ENCODE peak calls at places on chromosomes 6 and 20, in five cellular contexts. P is HepG2, U is H1, Y is GM12878, L is K562. B is an unnamed sample.

GRCh38 chr6:134529921-134530320 is 212.0 kb upstream of the SGK1 start:
- DNase-seq in P (peak), U (no peak), Y (no peak), L (no peak), B (no peak)

GRCh38 chr6:17984399-17984798 is 3.0 kb downstream of the KIF13A start:
- DNase-seq in P (no peak), U (no peak), Y (no peak), L (no peak), B (no peak)

GRCh38 chr20:16444056-16444777 is 129.0 kb downstream of the KIF16B start:
- DNase-seq in P (no peak), U (no peak), Y (no peak), L (no peak), B (no peak)

GRCh38 chr6:82955841-82956240 is 109.8 kb downstream of the UBE3D start:
- DNase-seq in P (no peak), U (no peak), Y (no peak), L (no peak), B (no peak)

GRCh38 chr20:2005359-2005758 is 11.5 kb upstream of the PDYN start:
- DNase-seq in P (no peak), U (no peak), Y (no peak), L (no peak), B (no peak)

GRCh38 chr6:126396131-126396530 is 56.2 kb downstream of the CENPW start:
- DNase-seq in P (no peak), U (no peak), Y (no peak), L (no peak), B (no peak)

GRCh38 chr6:39239527-39240154 is 10.4 kb upstream of the KCNK5 start:
- DNase-seq in P (no peak), U (no peak), Y (no peak), L (no peak), B (no peak)

GRCh38 chr20:35833271-35833670 is 61.5 kb downstream of the PHF20 start:
- DNase-seq in P (no peak), U (no peak), Y (no peak), L (peak), B (no peak)

GRCh38 chr6:133062077-133062476 is 179.1 kb upstream of the EYA4 start:
- DNase-seq in P (no peak), U (no peak), Y (no peak), L (no peak), B (no peak)

GRCh38 chr20:53390780-53391179 is 202.9 kb downstream of the ZNF217 start:
- DNase-seq in P (no peak), U (no peak), Y (no peak), L (no peak), B (no peak)

GRCh38 chr20:57435498-57436222 is 44.5 kb downstream of the RBM38 start:
- DNase-seq in P (peak), U (no peak), Y (no peak), L (peak), B (no peak)

GRCh38 chr6:16674666-16675392 is 86.4 kb downstream of the ATXN1 start:
- DNase-seq in P (peak), U (no peak), Y (no peak), L (no peak), B (no peak)

GRCh38 chr6:161273752-161274487 is at the start of gene AGPAT4:
- DNase-seq in P (peak), U (peak), Y (peak), L (peak), B (peak)

GRCh38 chr20:63132715-63133471 is 83.0 kb downstream of the YTHDF1 start:
- DNase-seq in P (no peak), U (no peak), Y (no peak), L (no peak), B (no peak)

GRCh38 chr20:43748274-43748673 is 21.5 kb upstream of the GTSF1L start:
- DNase-seq in P (no peak), U (no peak), Y (no peak), L (no peak), B (no peak)

GRCh38 chr20:25321262-25321831 is 69.3 kb downstream of the ABHD12 start:
- DNase-seq in P (no peak), U (no peak), Y (no peak), L (no peak), B (no peak)
- TF ChIP-seq SIN3A in P (no peak), U (no peak), Y (no peak), L (no peak), B (no peak)

GRCh38 chr6:33779895-33780294 is 9.0 kb downstream of the LEMD2 start:
- DNase-seq in P (no peak), U (no peak), Y (no peak), L (no peak), B (no peak)

GRCh38 chr6:33782561-33782960 is 6.4 kb downstream of the LEMD2 start:
- DNase-seq in P (no peak), U (no peak), Y (no peak), L (no peak), B (no peak)

GRCh38 chr6:33783781-33784520 is 5.0 kb downstream of the LEMD2 start:
- DNase-seq in P (no peak), U (no peak), Y (no peak), L (no peak), B (no peak)

GRCh38 chr6:33779305-33779704 is 9.6 kb downstream of the LEMD2 start:
- DNase-seq in P (no peak), U (no peak), Y (no peak), L (peak), B (peak)

DNA sequence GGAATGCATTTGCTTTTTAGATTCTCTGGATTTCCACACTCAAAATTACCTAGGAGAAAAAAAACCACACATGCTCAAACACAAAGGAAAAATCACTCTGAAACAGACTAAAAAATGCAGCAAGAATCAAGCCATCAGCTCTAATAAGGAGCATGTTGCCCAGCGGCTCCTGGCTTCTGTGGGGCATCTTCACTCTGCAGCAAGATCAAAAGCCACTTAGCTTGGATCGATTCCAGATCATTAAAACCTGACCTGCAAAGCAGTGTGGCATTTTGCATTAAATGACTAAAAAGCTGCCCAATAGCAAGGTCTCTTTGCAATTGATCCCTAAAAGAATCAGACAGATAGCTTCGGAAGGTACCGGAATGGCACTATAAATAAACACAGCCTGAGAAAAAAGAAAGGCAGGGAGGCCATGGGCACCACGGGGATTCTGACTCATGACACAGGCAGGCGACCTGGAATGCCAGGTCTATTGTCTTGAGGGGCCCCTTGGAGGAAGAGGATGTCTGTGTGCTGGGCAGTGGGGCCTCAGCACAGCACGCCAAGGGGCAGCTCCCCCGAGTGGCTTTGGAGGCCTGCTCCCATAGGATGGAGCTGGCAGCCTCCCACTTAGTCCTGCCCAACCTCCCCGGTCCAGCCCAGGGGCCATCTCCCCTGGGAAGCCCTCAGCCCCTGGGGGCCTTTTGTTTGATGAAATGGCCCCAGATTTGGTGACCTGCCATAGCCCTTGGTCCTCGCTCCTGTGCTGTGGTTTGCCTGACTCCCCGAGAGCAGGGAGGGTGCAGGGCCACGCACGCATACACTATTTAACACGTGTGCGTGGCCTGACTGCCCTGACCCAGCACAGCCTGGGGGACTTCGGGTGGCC is 7.6 kb downstream of the LEMD2 start:
- DNase-seq in P (no peak), U (peak), Y (no peak), L (no peak), B (no peak)
- TF ChIP-seq TAF1 in P (no peak), U (no peak), Y (no peak), L (no peak), B (no peak)

GRCh38 chr20:45745015-45745414 is 22.9 kb downstream of the SPINT4 start:
- DNase-seq in P (no peak), U (no peak), Y (no peak), L (no peak), B (no peak)

GRCh38 chr20:45742596-45742995 is 20.4 kb downstream of the SPINT4 start:
- DNase-seq in P (no peak), U (no peak), Y (no peak), L (no peak), B (no peak)
- TF ChIP-seq SIN3A in P (no peak), U (no peak), Y (no peak), L (no peak), B (no peak)

DNA sequence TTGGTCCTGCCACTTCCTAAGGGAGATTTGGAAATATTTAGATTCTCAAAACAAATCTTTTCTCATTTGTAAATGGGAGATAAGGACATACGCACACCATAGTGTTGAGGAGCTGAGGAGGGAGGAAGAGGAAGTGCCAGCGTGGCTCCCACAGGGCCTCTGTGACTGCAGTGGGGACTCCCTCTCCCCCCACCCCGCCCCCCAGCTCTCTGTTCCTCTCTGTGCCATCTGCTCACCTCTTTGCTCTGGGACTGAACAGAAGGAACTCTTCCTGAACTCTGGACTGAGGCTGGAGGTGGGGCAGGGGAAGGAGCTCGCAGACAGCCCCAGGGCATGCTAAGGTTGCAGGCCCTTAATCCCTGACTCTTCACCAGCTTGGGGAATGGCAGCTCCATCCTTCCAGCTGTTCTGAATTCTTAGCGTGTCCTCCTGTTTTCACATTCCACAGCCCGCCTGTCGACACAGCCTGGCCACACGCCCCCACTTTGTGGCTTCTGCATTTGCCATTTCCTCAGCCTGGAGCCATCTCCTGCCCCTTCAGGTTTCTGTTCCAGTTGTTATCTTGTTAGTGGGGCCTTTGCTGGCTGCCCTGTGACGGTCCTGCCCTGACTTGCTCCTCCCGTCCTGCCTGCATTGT is 11.5 kb downstream of the DDX27 start:
- DNase-seq in P (no peak), U (no peak), Y (no peak), L (no peak), B (no peak)
- TF ChIP-seq TAF1 in P (no peak), U (no peak), Y (no peak), L (no peak), B (no peak)

DNA sequence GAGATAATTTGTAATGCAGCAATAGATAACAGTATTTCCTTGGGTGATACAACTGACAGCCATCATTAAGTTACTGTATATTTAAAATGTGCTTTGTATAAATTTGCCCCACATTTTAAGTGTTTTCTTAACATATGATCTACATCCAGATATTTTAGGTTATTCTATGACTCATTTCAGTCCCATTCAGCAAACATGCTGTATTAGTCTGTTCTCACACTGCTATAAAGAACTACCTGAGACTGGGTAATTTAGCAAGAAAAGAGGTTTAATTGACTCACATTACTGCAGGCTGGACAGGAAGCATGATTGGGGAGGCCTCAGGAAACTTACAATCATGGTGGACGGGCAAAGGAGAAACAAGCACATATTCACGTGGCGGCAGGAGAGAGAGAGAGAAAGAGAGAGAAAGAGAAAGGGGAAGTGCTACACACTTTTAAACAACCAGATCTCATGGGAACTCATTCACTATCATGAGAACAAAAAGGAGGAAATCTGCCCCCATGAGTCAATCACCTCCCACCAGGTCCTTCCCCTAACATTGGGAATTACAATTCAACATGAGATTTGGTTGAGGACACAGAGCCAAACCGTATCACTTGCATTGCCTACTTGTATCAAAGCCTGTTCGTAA is 9.6 kb upstream of the CHD6 start:
- DNase-seq in P (no peak), U (no peak), Y (no peak), L (no peak), B (no peak)
- TF ChIP-seq SIN3A in P (no peak), U (no peak), Y (no peak), L (no peak), B (no peak)

DNA sequence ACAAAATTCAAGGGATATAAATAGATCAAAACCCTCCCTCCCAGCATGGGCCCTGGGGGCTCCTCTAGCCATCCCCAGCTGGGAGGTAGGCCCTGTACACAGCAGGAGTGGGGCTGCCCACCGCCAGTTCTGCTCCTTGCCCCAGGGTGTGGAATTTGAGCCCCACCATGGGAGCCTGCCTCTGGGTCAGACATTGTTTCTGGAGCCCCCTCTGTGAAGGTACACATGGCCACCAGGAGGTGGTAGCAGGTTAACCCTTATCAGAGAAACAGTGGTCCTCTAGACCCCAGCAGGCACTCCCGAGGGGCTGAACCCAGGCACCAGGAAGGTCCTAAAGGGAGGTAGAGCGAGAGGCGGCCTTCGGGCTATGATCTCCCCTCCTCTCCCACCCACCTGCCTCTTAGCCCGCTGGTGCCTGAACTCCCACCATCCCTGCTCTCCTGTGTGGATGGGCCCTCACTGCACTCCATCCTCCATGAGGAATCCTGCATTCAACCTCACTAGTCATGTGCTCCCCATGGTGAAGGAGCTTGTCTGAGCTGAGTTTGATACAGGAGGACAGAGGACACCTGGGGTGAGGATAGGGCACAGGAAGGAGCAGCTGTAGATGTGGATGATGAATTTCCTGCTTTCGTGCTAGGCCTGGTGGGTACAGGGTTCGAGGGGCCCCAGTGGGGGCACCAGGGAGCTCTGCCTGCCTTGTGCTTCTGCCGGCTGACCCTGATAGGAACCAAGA is 114.9 kb downstream of the GRM4 start:
- DNase-seq in P (no peak), U (no peak), Y (no peak), L (no peak), B (no peak)
- TF ChIP-seq TAF1 in P (no peak), U (no peak), Y (no peak), L (no peak), B (no peak)